ENCODE peak calls at places on chromosomes 2 and 18, in ten cellular contexts. One of them, this sample, is unnamed.

GRCh38 chr2:122515731-122516130 is 760.3 kb downstream of the TSN start:
- DNase-seq in T-helper 1 cell: no peak
- DNase-seq in HEK293T: no peak
- DNase-seq in activated CD4-positive, alpha-beta T cell treated with anti-CD3 and anti-CD28 coated beads, Interleukin-2, amount 50 U/mL, for 4 hours: no peak
- DNase-seq in islet precursor cell: no peak
- DNase-seq in WTC11: no peak
- DNase-seq in activated CD8-positive, alpha-beta memory T cell treated with anti-CD3 and anti-CD28 coated beads, Interleukin-2, amount 10 ng/mL, durations not matched to agents 7 days and 5 days: no peak
- DNase-seq in CD8-positive, alpha-beta memory T cell: no peak
- DNase-seq in iPS DF 19.7: no peak
- DNase-seq in left kidney: no peak
- DNase-seq in this sample: peak

GRCh38 chr18:8242306-8242705 is 366.9 kb upstream of the RAB12 start:
- DNase-seq in activated CD8-positive, alpha-beta memory T cell treated with anti-CD3 and anti-CD28 coated beads, Interleukin-2, amount 10 ng/mL, durations not matched to agents 7 days and 5 days: no peak
- DNase-seq in activated CD4-positive, alpha-beta T cell treated with anti-CD3 and anti-CD28 coated beads, Interleukin-2, amount 50 U/mL, for 4 hours: no peak
- DNase-seq in iPS DF 19.7: no peak
- DNase-seq in CD8-positive, alpha-beta memory T cell: no peak
- DNase-seq in left kidney: no peak
- DNase-seq in islet precursor cell: no peak
- DNase-seq in HEK293T: no peak
- DNase-seq in T-helper 1 cell: no peak
- DNase-seq in WTC11: no peak
- DNase-seq in this sample: no peak

GRCh38 chr2:141201161-141201560 is 929.7 kb downstream of the LRP1B start:
- DNase-seq in CD8-positive, alpha-beta memory T cell: no peak
- DNase-seq in islet precursor cell: no peak
- DNase-seq in iPS DF 19.7: no peak
- DNase-seq in activated CD8-positive, alpha-beta memory T cell treated with anti-CD3 and anti-CD28 coated beads, Interleukin-2, amount 10 ng/mL, durations not matched to agents 7 days and 5 days: no peak
- DNase-seq in left kidney: no peak
- DNase-seq in T-helper 1 cell: no peak
- DNase-seq in WTC11: no peak
- DNase-seq in activated CD4-positive, alpha-beta T cell treated with anti-CD3 and anti-CD28 coated beads, Interleukin-2, amount 50 U/mL, for 4 hours: no peak
- DNase-seq in HEK293T: no peak
- DNase-seq in this sample: no peak

GRCh38 chr2:177618270-177619253 is 226.0 kb downstream of the AGPS start:
- DNase-seq in iPS DF 19.7: peak
- DNase-seq in islet precursor cell: peak
- DNase-seq in activated CD4-positive, alpha-beta T cell treated with anti-CD3 and anti-CD28 coated beads, Interleukin-2, amount 50 U/mL, for 4 hours: peak
- DNase-seq in CD8-positive, alpha-beta memory T cell: peak
- DNase-seq in left kidney: peak
- DNase-seq in activated CD8-positive, alpha-beta memory T cell treated with anti-CD3 and anti-CD28 coated beads, Interleukin-2, amount 10 ng/mL, durations not matched to agents 7 days and 5 days: peak
- DNase-seq in T-helper 1 cell: peak
- DNase-seq in HEK293T: peak
- DNase-seq in WTC11: peak
- DNase-seq in this sample: peak

GRCh38 chr2:212940816-212941215 is 210.6 kb downstream of the IKZF2 start:
- DNase-seq in T-helper 1 cell: no peak
- DNase-seq in HEK293T: peak
- DNase-seq in activated CD4-positive, alpha-beta T cell treated with anti-CD3 and anti-CD28 coated beads, Interleukin-2, amount 50 U/mL, for 4 hours: no peak
- DNase-seq in activated CD8-positive, alpha-beta memory T cell treated with anti-CD3 and anti-CD28 coated beads, Interleukin-2, amount 10 ng/mL, durations not matched to agents 7 days and 5 days: no peak
- DNase-seq in WTC11: peak
- DNase-seq in left kidney: peak
- DNase-seq in CD8-positive, alpha-beta memory T cell: no peak
- DNase-seq in iPS DF 19.7: peak
- DNase-seq in islet precursor cell: peak
- DNase-seq in this sample: peak

GRCh38 chr2:86068098-86069047 is 37.3 kb downstream of the POLR1A start:
- DNase-seq in T-helper 1 cell: peak
- DNase-seq in CD8-positive, alpha-beta memory T cell: peak
- DNase-seq in activated CD8-positive, alpha-beta memory T cell treated with anti-CD3 and anti-CD28 coated beads, Interleukin-2, amount 10 ng/mL, durations not matched to agents 7 days and 5 days: peak
- DNase-seq in activated CD4-positive, alpha-beta T cell treated with anti-CD3 and anti-CD28 coated beads, Interleukin-2, amount 50 U/mL, for 4 hours: no peak
- DNase-seq in iPS DF 19.7: no peak
- DNase-seq in left kidney: peak
- DNase-seq in HEK293T: no peak
- DNase-seq in WTC11: no peak
- DNase-seq in islet precursor cell: no peak
- DNase-seq in this sample: no peak

GRCh38 chr18:57767259-57768050 is 35.7 kb downstream of the ATP8B1 start:
- DNase-seq in WTC11: no peak
- DNase-seq in activated CD8-positive, alpha-beta memory T cell treated with anti-CD3 and anti-CD28 coated beads, Interleukin-2, amount 10 ng/mL, durations not matched to agents 7 days and 5 days: no peak
- DNase-seq in islet precursor cell: no peak
- DNase-seq in CD8-positive, alpha-beta memory T cell: no peak
- DNase-seq in HEK293T: no peak
- DNase-seq in activated CD4-positive, alpha-beta T cell treated with anti-CD3 and anti-CD28 coated beads, Interleukin-2, amount 50 U/mL, for 4 hours: no peak
- DNase-seq in T-helper 1 cell: no peak
- DNase-seq in iPS DF 19.7: no peak
- DNase-seq in left kidney: no peak
- DNase-seq in this sample: no peak

GRCh38 chr2:223611061-223611460 is 8.9 kb upstream of the SCG2 start:
- DNase-seq in CD8-positive, alpha-beta memory T cell: no peak
- DNase-seq in WTC11: no peak
- DNase-seq in T-helper 1 cell: no peak
- DNase-seq in left kidney: no peak
- DNase-seq in islet precursor cell: no peak
- DNase-seq in activated CD4-positive, alpha-beta T cell treated with anti-CD3 and anti-CD28 coated beads, Interleukin-2, amount 50 U/mL, for 4 hours: no peak
- DNase-seq in activated CD8-positive, alpha-beta memory T cell treated with anti-CD3 and anti-CD28 coated beads, Interleukin-2, amount 10 ng/mL, durations not matched to agents 7 days and 5 days: no peak
- DNase-seq in iPS DF 19.7: no peak
- DNase-seq in HEK293T: no peak
- DNase-seq in this sample: no peak

GRCh38 chr18:36378194-36378593 is 80.7 kb downstream of the FHOD3 start:
- DNase-seq in activated CD8-positive, alpha-beta memory T cell treated with anti-CD3 and anti-CD28 coated beads, Interleukin-2, amount 10 ng/mL, durations not matched to agents 7 days and 5 days: no peak
- DNase-seq in WTC11: no peak
- DNase-seq in T-helper 1 cell: no peak
- DNase-seq in islet precursor cell: peak
- DNase-seq in CD8-positive, alpha-beta memory T cell: no peak
- DNase-seq in HEK293T: no peak
- DNase-seq in activated CD4-positive, alpha-beta T cell treated with anti-CD3 and anti-CD28 coated beads, Interleukin-2, amount 50 U/mL, for 4 hours: no peak
- DNase-seq in left kidney: peak
- DNase-seq in iPS DF 19.7: no peak
- DNase-seq in this sample: no peak

This sample was measured in neural progenitor cell.